ENCODE peak calls at places on chromosomes 4 and X, in five cellular contexts. P, Y, R, N and W are unnamed samples.

GRCh38 chrX:154481911-154482601 is 3.0 kb upstream of the LAGE3 start:
- DNase-seq in P (no peak), Y (no peak), R (no peak), N (no peak), W (no peak)

GRCh38 chrX:28347526-28347925 is 239.7 kb upstream of the IL1RAPL1 start:
- DNase-seq in P (no peak), Y (no peak), R (no peak), N (no peak), W (no peak)

GRCh38 chr4:120517966-120518365 is 404.6 kb downstream of the PRDM5 start:
- DNase-seq in P (peak), Y (no peak), R (no peak), N (peak), W (no peak)

GRCh38 chrX:13774696-13775095 is 40.1 kb downstream of the OFD1 start:
- DNase-seq in P (no peak), Y (no peak), R (no peak), N (no peak), W (no peak)

GRCh38 chr4:121377065-121377464 is 3.8 kb downstream of the QRFPR start:
- DNase-seq in P (no peak), Y (no peak), R (no peak), N (no peak), W (no peak)

GRCh38 chrX:109384569-109385174 is 97.2 kb downstream of the GUCY2F start:
- DNase-seq in P (peak), Y (no peak), R (no peak), N (no peak), W (no peak)

GRCh38 chr4:179662522-179662921 is 2220.3 kb upstream of the AGA start:
- DNase-seq in P (no peak), Y (no peak), R (no peak), N (no peak), W (no peak)

GRCh38 chr4:47641755-47642154 is 156.7 kb downstream of the ATP10D start:
- DNase-seq in P (no peak), Y (no peak), R (no peak), N (no peak), W (no peak)

DNA sequence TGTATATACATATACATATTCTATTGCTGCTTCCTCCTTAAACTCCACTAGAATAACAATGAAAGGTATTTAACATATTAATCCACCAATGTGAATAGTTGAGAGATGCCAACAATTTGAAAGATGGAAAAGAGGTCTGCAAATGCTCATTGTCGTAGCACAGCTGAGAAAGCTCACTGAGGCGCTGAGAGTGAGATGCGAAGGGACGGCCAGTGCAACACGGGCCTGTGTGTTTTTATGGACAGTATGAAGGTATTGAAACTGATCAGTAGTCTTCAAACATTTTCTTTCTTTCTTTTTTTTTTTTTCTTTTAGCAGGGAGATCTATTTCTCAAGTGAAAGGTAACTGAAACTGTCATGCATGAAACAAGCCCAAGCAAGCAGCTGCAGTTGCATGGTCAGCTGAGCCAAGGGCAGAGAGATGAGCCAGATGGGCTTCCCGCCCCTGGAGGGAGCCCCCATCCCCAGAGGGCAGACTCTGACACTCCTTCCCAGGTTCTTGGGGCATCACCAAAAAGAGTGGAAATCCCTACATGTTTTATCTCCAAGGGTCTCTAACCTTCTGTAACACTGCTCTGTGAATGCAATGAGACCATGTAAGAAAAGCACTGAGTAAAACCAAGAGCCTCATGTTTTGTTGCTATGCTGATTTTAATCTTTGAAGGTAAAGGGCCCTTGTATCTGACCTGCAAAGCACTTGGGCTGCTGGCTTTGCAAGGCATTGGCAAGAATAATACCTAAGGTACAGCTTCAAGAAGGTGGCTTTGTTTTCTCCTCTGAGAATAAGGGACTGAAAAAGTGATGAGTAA is 41.4 kb upstream of the HS3ST1 start:
- DNase-seq in P (no peak), Y (no peak), R (no peak), N (no peak), W (no peak)
- H3K27ac ChIP-seq in P (no peak), Y (no peak), R (no peak), N (no peak), W (no peak)

GRCh38 chr4:70903282-70903603 is 1.1 kb downstream of the MOB1B start:
- DNase-seq in P (peak), Y (no peak), R (no peak), N (no peak), W (no peak)
- H3K27ac ChIP-seq in P (no peak), Y (peak), R (peak), N (no peak), W (peak)

GRCh38 chr4:26217961-26218676 is 102.7 kb upstream of the RBPJ start:
- DNase-seq in P (peak), Y (no peak), R (no peak), N (no peak), W (no peak)
- H3K27ac ChIP-seq in P (no peak), Y (peak), R (no peak), N (no peak), W (peak)

GRCh38 chr4:185472063-185472542 is 570 bp upstream of the CCDC110 start:
- DNase-seq in P (no peak), Y (no peak), R (no peak), N (no peak), W (no peak)
- H3K27ac ChIP-seq in P (no peak), Y (peak), R (no peak), N (no peak), W (no peak)

DNA sequence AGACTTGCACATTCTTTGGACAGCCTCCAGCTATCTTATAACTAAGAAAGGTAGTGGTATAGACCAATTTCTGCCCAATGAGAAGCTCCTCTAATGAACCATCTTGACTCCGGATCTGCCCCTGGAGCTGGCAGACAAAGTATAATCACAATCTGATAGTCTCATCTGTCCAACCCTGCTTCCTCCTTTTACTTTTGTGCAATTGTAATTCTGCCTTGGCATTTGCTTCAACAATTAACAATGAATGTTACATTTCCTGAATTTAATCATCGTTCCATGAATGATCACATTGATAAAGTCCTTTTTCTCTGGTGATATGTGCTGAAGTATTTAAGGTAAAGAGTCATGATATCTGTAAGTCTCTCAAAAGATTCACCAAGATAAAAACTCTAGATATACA is 27.8 kb downstream of the FRYL start:
- DNase-seq in P (no peak), Y (no peak), R (no peak), N (no peak), W (no peak)
- H3K27ac ChIP-seq in P (no peak), Y (no peak), R (no peak), N (no peak), W (no peak)